ENCODE peak calls at places on chromosomes 3 and 15, in six cellular contexts. One of them, this sample, is unnamed.

GRCh38 chr3:105798381-105798934 is 70.4 kb downstream of the CBLB start:
- DNase-seq in CD8-positive, alpha-beta memory T cell: no peak
- DNase-seq in stomach: no peak
- DNase-seq in IMR-90: no peak
- DNase-seq in neural progenitor cell: peak; percentile 43
- DNase-seq in uterus: no peak
- DNase-seq in this sample: no peak

GRCh38 chr15:48555244-48555804 is 90.2 kb downstream of the FBN1 start:
- DNase-seq in neural progenitor cell: no peak
- DNase-seq in stomach: no peak
- DNase-seq in CD8-positive, alpha-beta memory T cell: no peak
- DNase-seq in uterus: no peak
- DNase-seq in IMR-90: peak; percentile 88
- DNase-seq in this sample: no peak

GRCh38 chr15:67790610-67791319 is 34.5 kb upstream of the SKOR1 start:
- DNase-seq in stomach: no peak
- DNase-seq in CD8-positive, alpha-beta memory T cell: no peak
- DNase-seq in neural progenitor cell: no peak
- DNase-seq in uterus: no peak
- DNase-seq in IMR-90: no peak
- DNase-seq in this sample: no peak

GRCh38 chr15:86591994-86592746 is 512.5 kb downstream of the AGBL1 start:
- DNase-seq in CD8-positive, alpha-beta memory T cell: no peak
- DNase-seq in uterus: peak; percentile 29
- DNase-seq in neural progenitor cell: no peak
- DNase-seq in IMR-90: no peak
- DNase-seq in stomach: no peak
- DNase-seq in this sample: no peak

GRCh38 chr3:4524423-4524769 is 31.2 kb downstream of the ITPR1 start:
- DNase-seq in CD8-positive, alpha-beta memory T cell: no peak
- DNase-seq in IMR-90: peak; percentile 19
- DNase-seq in neural progenitor cell: no peak
- DNase-seq in stomach: peak; percentile 57
- DNase-seq in uterus: no peak
- DNase-seq in this sample: no peak

GRCh38 chr3:17038141-17038540 is 153.4 kb downstream of the PLCL2 start:
- DNase-seq in CD8-positive, alpha-beta memory T cell: no peak
- DNase-seq in uterus: no peak
- DNase-seq in IMR-90: no peak
- DNase-seq in stomach: no peak
- DNase-seq in neural progenitor cell: no peak
- DNase-seq in this sample: peak; percentile 66

GRCh38 chr3:115766587-115767492 is 143.5 kb downstream of the GAP43 start:
- DNase-seq in uterus: no peak
- DNase-seq in CD8-positive, alpha-beta memory T cell: no peak
- DNase-seq in stomach: no peak
- DNase-seq in IMR-90: peak; percentile 81
- DNase-seq in neural progenitor cell: peak; percentile 8
- DNase-seq in this sample: no peak

GRCh38 chr3:71972031-71972430 is 187.1 kb upstream of the PROK2 start:
- DNase-seq in IMR-90: no peak
- DNase-seq in uterus: no peak
- DNase-seq in CD8-positive, alpha-beta memory T cell: no peak
- DNase-seq in neural progenitor cell: no peak
- DNase-seq in stomach: no peak
- DNase-seq in this sample: no peak

GRCh38 chr3:126259411-126260391 is 79.3 kb upstream of the ALDH1L1 start:
- DNase-seq in CD8-positive, alpha-beta memory T cell: no peak
- DNase-seq in uterus: peak; percentile 58
- DNase-seq in IMR-90: peak; percentile 10
- DNase-seq in neural progenitor cell: peak; percentile 60
- DNase-seq in stomach: peak; percentile 69
- DNase-seq in this sample: no peak

GRCh38 chr15:35680951-35681350 is 135.0 kb upstream of the DPH6 start:
- DNase-seq in neural progenitor cell: no peak
- DNase-seq in IMR-90: no peak
- DNase-seq in CD8-positive, alpha-beta memory T cell: no peak
- DNase-seq in uterus: no peak
- DNase-seq in stomach: no peak
- DNase-seq in this sample: no peak

GRCh38 chr15:83107841-83108181 is 366 bp downstream of the TM6SF1 start:
- DNase-seq in uterus: no peak
- DNase-seq in neural progenitor cell: no peak
- DNase-seq in CD8-positive, alpha-beta memory T cell: no peak
- DNase-seq in IMR-90: no peak
- DNase-seq in stomach: no peak
- DNase-seq in this sample: no peak

GRCh38 chr3:34408088-34408487 is 609.7 kb downstream of the PDCD6IP start:
- DNase-seq in stomach: no peak
- DNase-seq in uterus: no peak
- DNase-seq in neural progenitor cell: no peak
- DNase-seq in CD8-positive, alpha-beta memory T cell: no peak
- DNase-seq in IMR-90: no peak
- DNase-seq in this sample: no peak

GRCh38 chr3:114649331-114649730 is 355.5 kb downstream of the TIGIT start:
- DNase-seq in neural progenitor cell: no peak
- DNase-seq in stomach: no peak
- DNase-seq in CD8-positive, alpha-beta memory T cell: no peak
- DNase-seq in uterus: no peak
- DNase-seq in IMR-90: peak; percentile 54
- DNase-seq in this sample: no peak

GRCh38 chr15:58065445-58066041 is at the start of gene ALDH1A2:
- DNase-seq in uterus: peak; percentile 56
- DNase-seq in stomach: no peak
- DNase-seq in CD8-positive, alpha-beta memory T cell: no peak
- DNase-seq in IMR-90: no peak
- DNase-seq in neural progenitor cell: peak; percentile 71
- DNase-seq in this sample: no peak

GRCh38 chr3:130345487-130346079 is at the start of gene COL6A5:
- DNase-seq in CD8-positive, alpha-beta memory T cell: no peak
- DNase-seq in uterus: no peak
- DNase-seq in IMR-90: no peak
- DNase-seq in stomach: no peak
- DNase-seq in neural progenitor cell: peak; percentile 66
- DNase-seq in this sample: no peak

GRCh38 chr3:113312416-113312815 is 101.1 kb downstream of the BOC start:
- DNase-seq in neural progenitor cell: peak; percentile 72
- DNase-seq in CD8-positive, alpha-beta memory T cell: no peak
- DNase-seq in IMR-90: no peak
- DNase-seq in stomach: no peak
- DNase-seq in uterus: no peak
- DNase-seq in this sample: no peak

GRCh38 chr3:140166908-140167599 is 232.1 kb downstream of the CLSTN2 start:
- DNase-seq in stomach: no peak
- DNase-seq in uterus: no peak
- DNase-seq in neural progenitor cell: no peak
- DNase-seq in IMR-90: no peak
- DNase-seq in CD8-positive, alpha-beta memory T cell: no peak
- DNase-seq in this sample: no peak

GRCh38 chr15:43505723-43506122 is 11.7 kb upstream of the MAP1A start:
- DNase-seq in stomach: no peak
- DNase-seq in uterus: no peak
- DNase-seq in neural progenitor cell: no peak
- DNase-seq in CD8-positive, alpha-beta memory T cell: no peak
- DNase-seq in IMR-90: peak; percentile 92
- DNase-seq in this sample: no peak

GRCh38 chr3:125188955-125189354 is 23.6 kb downstream of the SLC12A8 start:
- DNase-seq in stomach: no peak
- DNase-seq in uterus: no peak
- DNase-seq in IMR-90: no peak
- DNase-seq in CD8-positive, alpha-beta memory T cell: no peak
- DNase-seq in neural progenitor cell: no peak
- DNase-seq in this sample: no peak

GRCh38 chr3:125187599-125187910 is 25.0 kb downstream of the SLC12A8 start:
- DNase-seq in neural progenitor cell: no peak
- DNase-seq in uterus: no peak
- DNase-seq in IMR-90: no peak
- DNase-seq in CD8-positive, alpha-beta memory T cell: no peak
- DNase-seq in stomach: no peak
- DNase-seq in this sample: no peak

GRCh38 chr3:125186261-125186770 is 26.2 kb downstream of the SLC12A8 start:
- DNase-seq in uterus: peak; percentile 35
- DNase-seq in neural progenitor cell: no peak
- DNase-seq in IMR-90: peak; percentile 71
- DNase-seq in stomach: no peak
- DNase-seq in CD8-positive, alpha-beta memory T cell: no peak
- DNase-seq in this sample: no peak

GRCh38 chr3:125186800-125187598 is 25.5 kb downstream of the SLC12A8 start:
- DNase-seq in IMR-90: no peak
- DNase-seq in uterus: no peak
- DNase-seq in CD8-positive, alpha-beta memory T cell: no peak
- DNase-seq in neural progenitor cell: peak; percentile 43
- DNase-seq in stomach: no peak
- DNase-seq in this sample: no peak

DNA sequence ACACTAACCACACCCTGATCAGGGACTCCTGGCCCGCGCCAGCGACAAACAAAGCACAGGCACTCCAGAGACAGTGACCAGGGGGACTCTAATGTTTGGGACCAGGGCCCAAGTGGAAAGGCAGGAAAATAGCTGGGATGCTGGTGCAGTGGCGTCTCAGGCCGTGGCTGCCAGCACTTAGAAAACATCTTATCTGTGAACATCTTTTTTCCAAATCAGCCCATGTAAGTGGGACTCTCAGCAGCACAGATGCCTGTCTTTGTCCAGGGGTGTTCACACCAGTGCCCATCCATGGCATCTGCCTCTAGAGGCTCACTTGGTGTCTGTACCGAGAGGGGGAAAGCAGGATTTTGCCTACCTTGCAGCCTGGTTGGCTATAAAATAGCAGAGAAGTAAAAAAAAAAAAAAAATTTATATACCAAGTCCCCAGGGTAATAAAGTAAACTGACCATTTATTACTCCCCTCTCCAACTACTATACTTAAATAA is 26.7 kb downstream of the SLC12A8 start:
- DNase-seq in stomach: no peak
- DNase-seq in IMR-90: no peak
- DNase-seq in CD8-positive, alpha-beta memory T cell: no peak
- DNase-seq in neural progenitor cell: no peak
- DNase-seq in uterus: no peak
- DNase-seq in this sample: no peak
- H3K27ac ChIP-seq in stomach: no peak overlapping the region
- H3K27ac ChIP-seq in IMR-90: no peak overlapping the region
- H3K27ac ChIP-seq in CD8-positive, alpha-beta memory T cell: no peak overlapping the region
- H3K27ac ChIP-seq in neural progenitor cell: no peak overlapping the region
- H3K27ac ChIP-seq in uterus: peak overlapping the region; percentile 43
- H3K27ac ChIP-seq in this sample: no peak overlapping the region

GRCh38 chr3:67462185-67462584 is 192.2 kb downstream of the SUCLG2 start:
- DNase-seq in uterus: no peak
- DNase-seq in IMR-90: no peak
- DNase-seq in stomach: no peak
- DNase-seq in neural progenitor cell: no peak
- DNase-seq in CD8-positive, alpha-beta memory T cell: no peak
- DNase-seq in this sample: no peak
- H3K27ac ChIP-seq in uterus: no peak overlapping the region
- H3K27ac ChIP-seq in IMR-90: peak overlapping the region; percentile 4
- H3K27ac ChIP-seq in stomach: no peak overlapping the region
- H3K27ac ChIP-seq in neural progenitor cell: no peak overlapping the region
- H3K27ac ChIP-seq in CD8-positive, alpha-beta memory T cell: no peak overlapping the region
- H3K27ac ChIP-seq in this sample: no peak overlapping the region

GRCh38 chr15:42384597-42384996 is 25.3 kb downstream of the CAPN3 start:
- DNase-seq in IMR-90: no peak
- DNase-seq in stomach: no peak
- DNase-seq in uterus: no peak
- DNase-seq in neural progenitor cell: no peak
- DNase-seq in CD8-positive, alpha-beta memory T cell: no peak
- DNase-seq in this sample: no peak

GRCh38 chr15:42387603-42388002 is 28.3 kb downstream of the CAPN3 start:
- DNase-seq in CD8-positive, alpha-beta memory T cell: no peak
- DNase-seq in neural progenitor cell: no peak
- DNase-seq in uterus: no peak
- DNase-seq in IMR-90: no peak
- DNase-seq in stomach: no peak
- DNase-seq in this sample: no peak

GRCh38 chr15:42385206-42385979 is 26.1 kb downstream of the CAPN3 start:
- DNase-seq in stomach: peak; percentile 31
- DNase-seq in IMR-90: peak; percentile 62
- DNase-seq in CD8-positive, alpha-beta memory T cell: no peak
- DNase-seq in neural progenitor cell: peak; percentile 80
- DNase-seq in uterus: no peak
- DNase-seq in this sample: no peak

DNA sequence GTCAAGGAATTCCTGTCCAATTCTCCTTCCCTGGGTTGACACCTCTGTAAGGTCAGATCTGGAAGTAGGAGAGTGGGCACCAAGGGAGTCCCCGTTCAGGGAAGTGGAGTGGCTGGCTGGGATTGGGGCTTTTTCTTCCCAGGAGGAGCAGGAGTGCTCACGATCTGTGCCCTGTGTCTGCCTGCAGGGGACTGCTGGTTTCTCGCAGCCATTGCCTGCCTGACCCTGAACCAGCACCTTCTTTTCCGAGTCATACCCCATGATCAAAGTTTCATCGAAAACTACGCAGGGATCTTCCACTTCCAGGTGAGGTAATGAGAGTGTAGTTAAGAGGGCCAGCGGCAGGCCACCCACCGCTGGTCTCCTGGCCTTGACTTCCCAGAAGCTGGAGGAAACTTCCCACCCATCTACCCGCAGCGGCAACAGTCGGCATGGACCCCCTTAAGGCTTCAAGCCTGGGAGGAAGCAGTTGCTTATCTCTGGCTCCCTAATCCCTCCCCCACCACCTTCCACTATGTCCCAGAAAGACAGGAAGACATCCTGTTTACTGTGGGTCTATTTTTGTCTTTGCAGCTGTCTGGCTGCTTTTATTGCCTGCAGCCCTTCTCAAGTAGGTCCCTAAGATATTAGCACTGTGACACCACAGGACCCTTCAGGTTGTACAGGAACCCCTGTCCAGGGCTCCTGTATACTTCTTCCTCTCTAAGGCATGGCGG is 26.8 kb downstream of the CAPN3 start:
- DNase-seq in neural progenitor cell: no peak
- DNase-seq in CD8-positive, alpha-beta memory T cell: no peak
- DNase-seq in IMR-90: peak; percentile 6
- DNase-seq in stomach: no peak
- DNase-seq in uterus: no peak
- DNase-seq in this sample: no peak
- H3K27ac ChIP-seq in neural progenitor cell: no peak overlapping the region
- H3K27ac ChIP-seq in CD8-positive, alpha-beta memory T cell: no peak overlapping the region
- H3K27ac ChIP-seq in IMR-90: no peak overlapping the region
- H3K27ac ChIP-seq in stomach: no peak overlapping the region
- H3K27ac ChIP-seq in uterus: no peak overlapping the region
- H3K27ac ChIP-seq in this sample: no peak overlapping the region

GRCh38 chr3:151446002-151446340 is 14.9 kb downstream of the IGSF10 start:
- DNase-seq in neural progenitor cell: no peak
- DNase-seq in IMR-90: no peak
- DNase-seq in uterus: no peak
- DNase-seq in stomach: no peak
- DNase-seq in CD8-positive, alpha-beta memory T cell: no peak
- DNase-seq in this sample: no peak

GRCh38 chr3:151445283-151446001 is 15.4 kb downstream of the IGSF10 start:
- DNase-seq in CD8-positive, alpha-beta memory T cell: no peak
- DNase-seq in IMR-90: peak; percentile 61
- DNase-seq in stomach: no peak
- DNase-seq in uterus: no peak
- DNase-seq in neural progenitor cell: no peak
- DNase-seq in this sample: no peak

GRCh38 chr3:151439652-151440125 is 21.2 kb downstream of the IGSF10 start:
- DNase-seq in IMR-90: peak; percentile 78
- DNase-seq in neural progenitor cell: peak; percentile 62
- DNase-seq in uterus: no peak
- DNase-seq in CD8-positive, alpha-beta memory T cell: no peak
- DNase-seq in stomach: no peak
- DNase-seq in this sample: no peak

GRCh38 chr3:151440940-151441339 is 19.9 kb downstream of the IGSF10 start:
- DNase-seq in neural progenitor cell: no peak
- DNase-seq in IMR-90: no peak
- DNase-seq in CD8-positive, alpha-beta memory T cell: no peak
- DNase-seq in stomach: no peak
- DNase-seq in uterus: no peak
- DNase-seq in this sample: no peak

GRCh38 chr3:151443583-151443982 is 17.3 kb downstream of the IGSF10 start:
- DNase-seq in uterus: no peak
- DNase-seq in CD8-positive, alpha-beta memory T cell: no peak
- DNase-seq in stomach: no peak
- DNase-seq in neural progenitor cell: peak; percentile 66
- DNase-seq in IMR-90: no peak
- DNase-seq in this sample: no peak
- H3K27ac ChIP-seq in uterus: no peak overlapping the region
- H3K27ac ChIP-seq in CD8-positive, alpha-beta memory T cell: no peak overlapping the region
- H3K27ac ChIP-seq in stomach: no peak overlapping the region
- H3K27ac ChIP-seq in neural progenitor cell: no peak overlapping the region
- H3K27ac ChIP-seq in IMR-90: no peak overlapping the region
- H3K27ac ChIP-seq in this sample: no peak overlapping the region